ENCODE peak calls at places on chromosomes 6 and 20, in six cellular contexts. One of them, this sample, is unnamed.
A peak's percentile ranks its signal among the peaks of the same experiment; 100 is the strongest.

GRCh38 chr6:64948261-64948660 is 758.8 kb downstream of the EYS start:
- DNase-seq in transverse colon: no peak
- DNase-seq in ACHN: no peak
- DNase-seq in cardiac septum: no peak
- DNase-seq in tibial nerve: no peak
- DNase-seq in B cell: no peak
- DNase-seq in this sample: no peak

GRCh38 chr6:46368137-46368536 is 123.1 kb downstream of the RCAN2 start:
- DNase-seq in cardiac septum: no peak
- DNase-seq in transverse colon: no peak
- DNase-seq in ACHN: no peak
- DNase-seq in B cell: no peak
- DNase-seq in tibial nerve: no peak
- DNase-seq in this sample: no peak

GRCh38 chr6:32819729-32820128 is 2.9 kb upstream of the HLA-DOB start:
- DNase-seq in transverse colon: no peak
- DNase-seq in cardiac septum: no peak
- DNase-seq in tibial nerve: no peak
- DNase-seq in B cell: no peak
- DNase-seq in ACHN: peak; percentile 72
- DNase-seq in this sample: no peak

GRCh38 chr6:156280131-156280530 is 497.0 kb upstream of the ARID1B start:
- DNase-seq in transverse colon: no peak
- DNase-seq in tibial nerve: no peak
- DNase-seq in ACHN: no peak
- DNase-seq in B cell: peak; percentile 54
- DNase-seq in cardiac septum: no peak
- DNase-seq in this sample: peak; percentile 42

GRCh38 chr20:21357851-21358250 is 39.5 kb downstream of the NKX2-4 start:
- DNase-seq in B cell: no peak
- DNase-seq in cardiac septum: no peak
- DNase-seq in transverse colon: no peak
- DNase-seq in ACHN: no peak
- DNase-seq in tibial nerve: no peak
- DNase-seq in this sample: no peak

GRCh38 chr6:1200706-1201105 is 111.2 kb upstream of the FOXQ1 start:
- DNase-seq in B cell: no peak
- DNase-seq in ACHN: no peak
- DNase-seq in cardiac septum: no peak
- DNase-seq in tibial nerve: no peak
- DNase-seq in transverse colon: no peak
- DNase-seq in this sample: no peak

GRCh38 chr6:109424946-109425345 is 15.5 kb downstream of the PPIL6 start:
- DNase-seq in ACHN: peak; percentile 5
- DNase-seq in B cell: no peak
- DNase-seq in tibial nerve: no peak
- DNase-seq in cardiac septum: no peak
- DNase-seq in transverse colon: no peak
- DNase-seq in this sample: no peak

GRCh38 chr20:21048841-21049273 is 57.3 kb downstream of the LINC00237 start:
- DNase-seq in B cell: peak; percentile 42
- DNase-seq in transverse colon: peak; percentile 28
- DNase-seq in ACHN: peak; percentile 48
- DNase-seq in tibial nerve: no peak
- DNase-seq in cardiac septum: no peak
- DNase-seq in this sample: peak; percentile 1

GRCh38 chr20:43667341-43668132 is 623 bp downstream of the MYBL2 start:
- DNase-seq in cardiac septum: no peak
- DNase-seq in ACHN: no peak
- DNase-seq in B cell: peak; percentile 84
- DNase-seq in transverse colon: no peak
- DNase-seq in tibial nerve: no peak
- DNase-seq in this sample: no peak

GRCh38 chr6:158654498-158654897 is 4.6 kb downstream of the SYTL3 start:
- DNase-seq in B cell: no peak
- DNase-seq in tibial nerve: no peak
- DNase-seq in transverse colon: peak; percentile 67
- DNase-seq in ACHN: no peak
- DNase-seq in cardiac septum: peak; percentile 91
- DNase-seq in this sample: no peak

GRCh38 chr20:6718660-6719059 is 48.8 kb upstream of the BMP2 start:
- DNase-seq in transverse colon: no peak
- DNase-seq in cardiac septum: no peak
- DNase-seq in tibial nerve: no peak
- DNase-seq in ACHN: peak; percentile 33
- DNase-seq in B cell: no peak
- DNase-seq in this sample: no peak

GRCh38 chr6:30935018-30935417 is 3.0 kb upstream of the SFTA2 start:
- DNase-seq in cardiac septum: no peak
- DNase-seq in B cell: no peak
- DNase-seq in ACHN: no peak
- DNase-seq in tibial nerve: no peak
- DNase-seq in transverse colon: no peak
- DNase-seq in this sample: no peak

GRCh38 chr20:57851025-57851682 is 141.3 kb upstream of the PMEPA1 start:
- DNase-seq in B cell: no peak
- DNase-seq in cardiac septum: peak; percentile 44
- DNase-seq in transverse colon: no peak
- DNase-seq in ACHN: no peak
- DNase-seq in tibial nerve: no peak
- DNase-seq in this sample: no peak

GRCh38 chr6:165854061-165854862 is 191.2 kb upstream of the PDE10A start:
- DNase-seq in tibial nerve: no peak
- DNase-seq in transverse colon: no peak
- DNase-seq in cardiac septum: no peak
- DNase-seq in ACHN: no peak
- DNase-seq in B cell: no peak
- DNase-seq in this sample: no peak